ENCODE peak calls at places on chromosomes 3 and 15, in five cellular contexts. W is tibial artery, G is endodermal cell, Z is cardiac muscle cell, B is trophoblast cell. A is an unnamed sample.

GRCh38 chr3:51389423-51390183 is 1.5 kb upstream of the RBM15B start:
- DNase-seq in B (peak; percentile 37), G (peak; percentile 85), W (peak; percentile 40), Z (peak; percentile 68), A (peak; percentile 63)

GRCh38 chr3:65889707-65890099 is 149.0 kb downstream of the MAGI1 start:
- DNase-seq in B (no peak), Z (no peak), G (no peak), W (no peak), A (no peak)

GRCh38 chr3:163266731-163267130 is 1770.1 kb downstream of the OTOL1 start:
- DNase-seq in W (no peak), B (no peak), G (no peak), Z (no peak), A (no peak)

GRCh38 chr15:25683911-25684310 is 179.2 kb downstream of the ATP10A start:
- DNase-seq in Z (no peak), B (no peak), W (no peak), G (no peak), A (no peak)

GRCh38 chr15:20349774-20350498 is 191.7 kb downstream of the GOLGA6L6 start:
- DNase-seq in G (no peak), B (no peak), W (peak; percentile 20), Z (no peak), A (no peak)

GRCh38 chr15:38085104-38085503 is 150.7 kb downstream of the TMCO5A start:
- DNase-seq in G (no peak), B (no peak), Z (no peak), W (no peak), A (no peak)

GRCh38 chr3:130661116-130661515 is 85.5 kb downstream of the PIK3R4 start:
- DNase-seq in Z (no peak), G (no peak), W (no peak), B (no peak), A (no peak)

GRCh38 chr15:85813234-85813633 is 18.5 kb upstream of the KLHL25 start:
- DNase-seq in Z (no peak), W (no peak), B (no peak), G (no peak), A (no peak)

GRCh38 chr3:185995352-185995751 is 57.5 kb upstream of the TRA2B start:
- DNase-seq in G (no peak), B (no peak), W (no peak), Z (no peak), A (no peak)

GRCh38 chr3:117695321-117695720 is 985.7 kb downstream of the TUSC7 start:
- DNase-seq in W (no peak), B (no peak), G (no peak), Z (no peak), A (no peak)

GRCh38 chr3:138384971-138385370 is 36.6 kb downstream of the MRAS start:
- DNase-seq in W (no peak), Z (no peak), G (no peak), B (no peak), A (no peak)

GRCh38 chr3:45095916-45096526 is 50.2 kb downstream of the CDCP1 start:
- DNase-seq in G (no peak), Z (no peak), W (peak; percentile 25), B (no peak), A (no peak)

GRCh38 chr3:197083486-197083885 is 53.9 kb upstream of the MELTF start:
- DNase-seq in B (no peak), G (no peak), W (no peak), Z (no peak), A (no peak)

GRCh38 chr3:154571827-154572226 is 141.8 kb upstream of the GPR149 start:
- DNase-seq in G (no peak), B (no peak), Z (no peak), W (no peak), A (no peak)

GRCh38 chr15:84766461-84767005 is 18.1 kb downstream of the ZNF592 start:
- DNase-seq in W (no peak), B (no peak), G (no peak), Z (no peak), A (no peak)

GRCh38 chr3:157204431-157204830 is 44.5 kb upstream of the CCNL1 start:
- DNase-seq in Z (peak; percentile 19), W (no peak), B (no peak), G (no peak), A (no peak)

GRCh38 chr3:52742418-52743041 is 28.2 kb downstream of the NEK4 start:
- DNase-seq in B (no peak), G (no peak), Z (peak; percentile 7), W (no peak), A (peak; percentile 16)

GRCh38 chr3:40695848-40696247 is 171.1 kb downstream of the ZNF621 start:
- DNase-seq in B (no peak), Z (no peak), G (no peak), W (no peak), A (no peak)

GRCh38 chr15:42608110-42608531 is 32.7 kb downstream of the STARD9 start:
- DNase-seq in G (no peak), B (no peak), W (no peak), Z (peak; percentile 22), A (peak; percentile 56)

GRCh38 chr3:127577448-127577847 is 13.1 kb downstream of the TPRA1 start:
- DNase-seq in W (no peak), Z (no peak), G (no peak), B (no peak), A (no peak)

GRCh38 chr3:125437631-125438435 is 62.7 kb upstream of the ZNF148 start:
- DNase-seq in Z (peak; percentile 44), G (peak; percentile 89), W (peak; percentile 53), B (peak; percentile 35), A (peak; percentile 50)

GRCh38 chr15:72932461-72932860 is 119.8 kb upstream of the NEO1 start:
- DNase-seq in G (no peak), W (no peak), Z (no peak), B (no peak), A (no peak)

GRCh38 chr15:46441294-46442062 is 806.6 kb downstream of the SQOR start:
- DNase-seq in B (peak; percentile 6), W (no peak), Z (peak; percentile 64), G (no peak), A (no peak)

GRCh38 chr15:76342046-76342381 is 5.4 kb downstream of the ISL2 start:
- DNase-seq in G (no peak), B (no peak), W (no peak), Z (no peak), A (peak; percentile 25)

GRCh38 chr15:76340198-76340801 is 3.7 kb downstream of the ISL2 start:
- DNase-seq in B (no peak), Z (peak; percentile 49), W (no peak), G (peak; percentile 76), A (no peak)

GRCh38 chr15:76341366-76342045 is 4.9 kb downstream of the ISL2 start:
- DNase-seq in B (no peak), Z (peak; percentile 23), G (peak; percentile 71), W (no peak), A (no peak)

GRCh38 chr15:76339302-76340197 is 3.0 kb downstream of the ISL2 start:
- DNase-seq in G (peak; percentile 74), B (no peak), Z (peak; percentile 28), W (no peak), A (no peak)

DNA sequence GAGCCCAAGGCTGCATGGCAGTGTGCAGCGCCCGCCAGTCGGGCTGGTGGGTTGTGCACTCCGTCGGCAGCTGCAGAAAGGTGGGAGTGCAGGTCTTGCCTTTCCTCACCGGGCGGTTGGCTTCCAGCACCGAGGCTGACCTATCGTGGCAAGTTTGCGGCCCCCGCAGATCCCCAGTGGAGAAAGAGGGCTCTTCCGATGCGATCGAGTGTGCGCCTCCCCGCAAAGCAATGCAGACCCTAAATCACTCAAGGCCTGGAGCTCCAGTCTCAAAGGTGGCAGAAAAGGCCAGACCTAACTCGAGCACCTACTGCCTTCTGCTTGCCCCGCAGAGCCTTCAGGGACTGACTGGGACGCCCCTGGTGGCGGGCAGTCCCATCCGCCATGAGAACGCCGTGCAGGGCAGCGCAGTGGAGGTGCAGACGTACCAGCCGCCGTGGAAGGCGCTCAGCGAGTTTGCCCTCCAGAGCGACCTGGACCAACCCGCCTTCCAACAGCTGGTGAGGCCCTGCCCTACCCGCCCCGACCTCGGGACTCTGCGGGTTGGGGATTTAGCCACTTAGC is 4.3 kb downstream of the ISL2 start:
- DNase-seq in W (no peak), B (peak; percentile 45), G (peak; percentile 88), Z (peak; percentile 62), A (peak; percentile 44)
- H3K4me3 ChIP-seq in W (peak overlapping the region; percentile 38), B (no peak overlapping the region), G (peak overlapping the region; percentile 72), Z (peak overlapping the region; percentile 14), A (no peak overlapping the region)

DNA sequence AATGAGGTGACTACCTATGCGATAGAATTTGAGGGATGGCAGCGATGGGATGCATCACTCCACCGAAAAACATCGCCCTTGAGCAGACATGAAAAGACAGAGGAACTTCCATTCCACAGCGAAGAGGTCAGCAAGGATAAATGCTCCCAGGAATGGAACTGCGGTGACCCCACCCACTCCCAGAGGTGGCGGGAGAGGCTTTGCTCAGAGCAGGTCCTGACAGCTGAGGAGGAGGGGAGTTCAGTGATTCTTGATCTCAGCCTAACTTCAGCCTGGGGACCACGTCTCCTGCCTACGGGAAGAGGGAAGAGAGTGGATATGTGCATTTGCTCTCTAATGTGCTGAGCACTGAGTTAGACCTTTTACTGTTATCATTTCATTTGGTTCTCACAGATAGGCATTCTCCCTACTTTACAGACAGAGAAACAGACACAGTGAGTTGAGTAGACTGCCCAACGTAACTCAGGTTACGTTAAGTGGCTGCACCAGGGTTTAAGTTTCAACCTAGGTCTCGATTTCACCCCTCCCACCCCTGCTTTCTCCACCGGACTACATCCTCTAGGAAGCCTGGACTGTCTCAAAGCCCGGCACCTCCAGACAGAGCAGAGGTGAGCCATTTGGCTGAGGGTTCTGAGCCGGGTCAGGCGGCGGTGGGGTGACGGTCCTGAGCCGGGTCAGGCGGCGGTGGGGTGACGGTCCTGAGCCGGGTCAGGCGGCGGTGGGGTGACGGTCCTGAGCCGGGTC is 170.0 kb downstream of the RAB11A start:
- DNase-seq in B (peak; percentile 62), W (no peak), G (peak; percentile 81), Z (peak; percentile 47), A (no peak)
- H3K27ac ChIP-seq in B (no peak overlapping the region), W (no peak overlapping the region), G (no peak overlapping the region), Z (no peak overlapping the region), A (no peak overlapping the region)

DNA sequence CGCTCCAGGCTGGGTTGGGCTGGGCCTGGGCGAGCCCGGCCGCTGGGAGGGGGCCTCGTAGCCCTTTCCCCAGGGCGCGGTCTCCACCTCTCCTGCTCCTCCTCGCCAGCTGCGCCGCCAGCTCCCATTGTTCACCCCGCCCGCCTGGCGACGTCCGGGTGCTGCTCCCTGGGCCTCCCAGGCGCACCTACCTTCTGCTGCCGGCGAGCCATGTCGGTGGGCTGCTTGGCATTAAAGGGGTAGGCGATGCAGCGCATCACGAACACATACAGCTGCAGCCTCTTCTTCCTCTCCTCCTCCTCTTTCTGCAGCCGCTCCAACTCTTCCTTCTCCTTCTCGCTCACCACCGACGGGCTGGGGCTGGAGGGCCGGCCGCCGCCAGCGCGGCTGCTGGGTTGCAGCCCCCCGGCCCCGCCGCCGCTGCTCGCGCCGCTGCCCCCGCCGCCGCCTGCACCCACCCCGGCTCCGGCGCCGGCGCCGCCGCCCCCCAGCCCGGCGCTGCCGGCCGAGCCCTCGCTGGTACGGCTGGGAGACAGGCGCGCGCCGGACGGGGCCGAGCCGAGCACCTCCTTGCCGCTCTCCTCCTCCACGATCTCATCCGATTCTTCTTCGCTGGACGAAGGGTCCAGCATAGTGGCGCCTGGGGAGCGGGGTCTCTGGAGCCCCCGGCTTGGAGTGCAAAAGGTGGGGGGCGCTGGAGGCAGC is 666 bp downstream of the CADPS start:
- DNase-seq in B (no peak), Z (peak; percentile 45), W (no peak), G (no peak), A (no peak)
- H3K27me3 ChIP-seq in B (peaks cover 16% of the 10 kb centered on the region), Z (no peaks in the 10 kb centered on the region), W (no peaks in the 10 kb centered on the region), G (no peaks in the 10 kb centered on the region), A (peaks cover 4% of the 10 kb centered on the region)

GRCh38 chr3:9976736-9977709 is 9.6 kb downstream of the EMC3 start:
- DNase-seq in Z (no peak), B (peak; percentile 77), G (no peak), W (peak; percentile 88), A (no peak)
- H3K4me3 ChIP-seq in Z (no peak overlapping the region), B (no peak overlapping the region), G (no peak overlapping the region), W (no peak overlapping the region), A (no peak overlapping the region)